ENCODE peak calls at places on chromosomes 11 and 22, in nine cellular contexts. One of them, this sample, is unnamed.

GRCh38 chr11:110798231-110798630 is 86.0 kb upstream of the ARHGAP20 start:
- DNase-seq in lower lobe of right lung: no peak
- DNase-seq in CD8-positive, alpha-beta T cell: no peak
- DNase-seq in left ventricle myocardium inferior: no peak
- DNase-seq in left lung: no peak
- DNase-seq in Panc1: no peak
- DNase-seq in right lobe of liver: no peak
- DNase-seq in adrenal gland: no peak
- DNase-seq in aorta: no peak
- DNase-seq in this sample: no peak

GRCh38 chr22:46504586-46504985 is 32.8 kb downstream of the CELSR1 start:
- DNase-seq in lower lobe of right lung: no peak
- DNase-seq in left lung: no peak
- DNase-seq in right lobe of liver: no peak
- DNase-seq in Panc1: no peak
- DNase-seq in left ventricle myocardium inferior: no peak
- DNase-seq in CD8-positive, alpha-beta T cell: no peak
- DNase-seq in adrenal gland: no peak
- DNase-seq in aorta: no peak
- DNase-seq in this sample: no peak

GRCh38 chr22:45541580-45541979 is 38.9 kb downstream of the FBLN1 start:
- DNase-seq in lower lobe of right lung: no peak
- DNase-seq in right lobe of liver: no peak
- DNase-seq in Panc1: no peak
- DNase-seq in left lung: no peak
- DNase-seq in CD8-positive, alpha-beta T cell: no peak
- DNase-seq in adrenal gland: no peak
- DNase-seq in aorta: no peak
- DNase-seq in left ventricle myocardium inferior: no peak
- DNase-seq in this sample: no peak

GRCh38 chr11:396511-396947 is 2.5 kb downstream of the PKP3 start:
- DNase-seq in CD8-positive, alpha-beta T cell: no peak
- DNase-seq in aorta: no peak
- DNase-seq in right lobe of liver: no peak
- DNase-seq in left lung: no peak
- DNase-seq in adrenal gland: no peak
- DNase-seq in lower lobe of right lung: peak
- DNase-seq in left ventricle myocardium inferior: no peak
- DNase-seq in Panc1: no peak
- DNase-seq in this sample: no peak

GRCh38 chr11:120863359-120863758 is 160.5 kb upstream of the TBCEL start:
- DNase-seq in aorta: no peak
- DNase-seq in left ventricle myocardium inferior: no peak
- DNase-seq in lower lobe of right lung: no peak
- DNase-seq in Panc1: no peak
- DNase-seq in right lobe of liver: no peak
- DNase-seq in CD8-positive, alpha-beta T cell: no peak
- DNase-seq in adrenal gland: no peak
- DNase-seq in left lung: no peak
- DNase-seq in this sample: no peak

GRCh38 chr22:42719133-42719532 is 1.5 kb downstream of the A4GALT start:
- DNase-seq in Panc1: no peak
- DNase-seq in adrenal gland: no peak
- DNase-seq in right lobe of liver: no peak
- DNase-seq in lower lobe of right lung: no peak
- DNase-seq in CD8-positive, alpha-beta T cell: no peak
- DNase-seq in left lung: no peak
- DNase-seq in left ventricle myocardium inferior: no peak
- DNase-seq in aorta: no peak
- DNase-seq in this sample: no peak

GRCh38 chr11:59802639-59803176 is 7.9 kb downstream of the MRPL16 start:
- DNase-seq in aorta: no peak
- DNase-seq in left ventricle myocardium inferior: no peak
- DNase-seq in right lobe of liver: no peak
- DNase-seq in left lung: no peak
- DNase-seq in adrenal gland: no peak
- DNase-seq in Panc1: peak
- DNase-seq in lower lobe of right lung: no peak
- DNase-seq in CD8-positive, alpha-beta T cell: no peak
- DNase-seq in this sample: peak

GRCh38 chr11:61545341-61545740 is 35.5 kb downstream of the SYT7 start:
- DNase-seq in left ventricle myocardium inferior: no peak
- DNase-seq in right lobe of liver: no peak
- DNase-seq in CD8-positive, alpha-beta T cell: no peak
- DNase-seq in left lung: no peak
- DNase-seq in lower lobe of right lung: no peak
- DNase-seq in Panc1: no peak
- DNase-seq in adrenal gland: no peak
- DNase-seq in aorta: no peak
- DNase-seq in this sample: no peak

GRCh38 chr11:81573367-81573766 is 1160.3 kb downstream of the FAM181B start:
- DNase-seq in CD8-positive, alpha-beta T cell: no peak
- DNase-seq in right lobe of liver: no peak
- DNase-seq in aorta: no peak
- DNase-seq in adrenal gland: no peak
- DNase-seq in lower lobe of right lung: no peak
- DNase-seq in left lung: no peak
- DNase-seq in Panc1: no peak
- DNase-seq in left ventricle myocardium inferior: no peak
- DNase-seq in this sample: no peak

GRCh38 chr11:44506375-44507016 is 59.0 kb upstream of the CD82 start:
- DNase-seq in adrenal gland: no peak
- DNase-seq in right lobe of liver: no peak
- DNase-seq in aorta: no peak
- DNase-seq in left ventricle myocardium inferior: no peak
- DNase-seq in Panc1: no peak
- DNase-seq in CD8-positive, alpha-beta T cell: no peak
- DNase-seq in left lung: no peak
- DNase-seq in lower lobe of right lung: no peak
- DNase-seq in this sample: no peak

GRCh38 chr11:69520186-69520585 is 38.7 kb downstream of the LINC01488 start:
- DNase-seq in lower lobe of right lung: peak
- DNase-seq in CD8-positive, alpha-beta T cell: no peak
- DNase-seq in left lung: no peak
- DNase-seq in adrenal gland: no peak
- DNase-seq in right lobe of liver: no peak
- DNase-seq in aorta: no peak
- DNase-seq in left ventricle myocardium inferior: no peak
- DNase-seq in Panc1: no peak
- DNase-seq in this sample: no peak

GRCh38 chr11:4979021-4979420 is 15.6 kb upstream of the OR51L1 start:
- DNase-seq in CD8-positive, alpha-beta T cell: no peak
- DNase-seq in aorta: no peak
- DNase-seq in left lung: no peak
- DNase-seq in right lobe of liver: no peak
- DNase-seq in Panc1: no peak
- DNase-seq in lower lobe of right lung: no peak
- DNase-seq in adrenal gland: no peak
- DNase-seq in left ventricle myocardium inferior: no peak
- DNase-seq in this sample: no peak

GRCh38 chr11:64742940-64743590 is 877 bp downstream of the RASGRP2 start:
- DNase-seq in aorta: peak
- DNase-seq in adrenal gland: peak
- DNase-seq in left lung: peak
- DNase-seq in CD8-positive, alpha-beta T cell: peak
- DNase-seq in right lobe of liver: peak
- DNase-seq in Panc1: no peak
- DNase-seq in lower lobe of right lung: peak
- DNase-seq in left ventricle myocardium inferior: peak
- DNase-seq in this sample: peak

GRCh38 chr11:118633979-118634378 is 26.6 kb downstream of the PHLDB1 start:
- DNase-seq in CD8-positive, alpha-beta T cell: no peak
- DNase-seq in left ventricle myocardium inferior: no peak
- DNase-seq in right lobe of liver: no peak
- DNase-seq in adrenal gland: no peak
- DNase-seq in aorta: no peak
- DNase-seq in Panc1: no peak
- DNase-seq in lower lobe of right lung: no peak
- DNase-seq in left lung: peak
- DNase-seq in this sample: no peak

GRCh38 chr11:2780850-2781412 is 81.1 kb upstream of the KCNQ1OT1 start:
- DNase-seq in Panc1: no peak
- DNase-seq in aorta: no peak
- DNase-seq in left ventricle myocardium inferior: peak
- DNase-seq in lower lobe of right lung: no peak
- DNase-seq in left lung: peak
- DNase-seq in CD8-positive, alpha-beta T cell: no peak
- DNase-seq in right lobe of liver: no peak
- DNase-seq in adrenal gland: peak
- DNase-seq in this sample: no peak

GRCh38 chr22:45717787-45718186 is 46.2 kb downstream of the ATXN10 start:
- DNase-seq in left lung: no peak
- DNase-seq in Panc1: no peak
- DNase-seq in aorta: no peak
- DNase-seq in adrenal gland: no peak
- DNase-seq in CD8-positive, alpha-beta T cell: no peak
- DNase-seq in left ventricle myocardium inferior: no peak
- DNase-seq in right lobe of liver: no peak
- DNase-seq in lower lobe of right lung: no peak
- DNase-seq in this sample: no peak

GRCh38 chr11:72681226-72682153 is 7.3 kb upstream of the PDE2A start:
- DNase-seq in CD8-positive, alpha-beta T cell: no peak
- DNase-seq in left ventricle myocardium inferior: no peak
- DNase-seq in aorta: no peak
- DNase-seq in right lobe of liver: no peak
- DNase-seq in left lung: no peak
- DNase-seq in lower lobe of right lung: no peak
- DNase-seq in Panc1: no peak
- DNase-seq in adrenal gland: peak
- DNase-seq in this sample: peak

GRCh38 chr11:72682238-72682872 is 8.1 kb upstream of the PDE2A start:
- DNase-seq in Panc1: no peak
- DNase-seq in aorta: no peak
- DNase-seq in right lobe of liver: no peak
- DNase-seq in adrenal gland: no peak
- DNase-seq in left lung: no peak
- DNase-seq in lower lobe of right lung: no peak
- DNase-seq in left ventricle myocardium inferior: no peak
- DNase-seq in CD8-positive, alpha-beta T cell: no peak
- DNase-seq in this sample: no peak

GRCh38 chr11:72684236-72684912 is 10.2 kb upstream of the PDE2A start:
- DNase-seq in aorta: peak
- DNase-seq in left lung: no peak
- DNase-seq in right lobe of liver: no peak
- DNase-seq in Panc1: peak
- DNase-seq in left ventricle myocardium inferior: peak
- DNase-seq in adrenal gland: peak
- DNase-seq in CD8-positive, alpha-beta T cell: no peak
- DNase-seq in lower lobe of right lung: peak
- DNase-seq in this sample: peak

GRCh38 chr11:72685560-72686480 is 11.6 kb upstream of the PDE2A start:
- DNase-seq in left ventricle myocardium inferior: peak
- DNase-seq in lower lobe of right lung: no peak
- DNase-seq in aorta: no peak
- DNase-seq in CD8-positive, alpha-beta T cell: no peak
- DNase-seq in right lobe of liver: no peak
- DNase-seq in adrenal gland: no peak
- DNase-seq in left lung: no peak
- DNase-seq in Panc1: no peak
- DNase-seq in this sample: no peak

GRCh38 chr11:72683782-72684200 is 9.6 kb upstream of the PDE2A start:
- DNase-seq in CD8-positive, alpha-beta T cell: peak
- DNase-seq in aorta: peak
- DNase-seq in lower lobe of right lung: peak
- DNase-seq in adrenal gland: peak
- DNase-seq in right lobe of liver: no peak
- DNase-seq in Panc1: peak
- DNase-seq in left lung: peak
- DNase-seq in left ventricle myocardium inferior: peak
- DNase-seq in this sample: peak
- H3K27ac ChIP-seq in CD8-positive, alpha-beta T cell: no peak
- H3K27ac ChIP-seq in aorta: no peak
- H3K27ac ChIP-seq in lower lobe of right lung: peak
- H3K27ac ChIP-seq in adrenal gland: no peak
- H3K27ac ChIP-seq in right lobe of liver: no peak
- H3K27ac ChIP-seq in Panc1: no peak
- H3K27ac ChIP-seq in left lung: no peak
- H3K27ac ChIP-seq in left ventricle myocardium inferior: peak
- H3K27ac ChIP-seq in this sample: no peak

DNA sequence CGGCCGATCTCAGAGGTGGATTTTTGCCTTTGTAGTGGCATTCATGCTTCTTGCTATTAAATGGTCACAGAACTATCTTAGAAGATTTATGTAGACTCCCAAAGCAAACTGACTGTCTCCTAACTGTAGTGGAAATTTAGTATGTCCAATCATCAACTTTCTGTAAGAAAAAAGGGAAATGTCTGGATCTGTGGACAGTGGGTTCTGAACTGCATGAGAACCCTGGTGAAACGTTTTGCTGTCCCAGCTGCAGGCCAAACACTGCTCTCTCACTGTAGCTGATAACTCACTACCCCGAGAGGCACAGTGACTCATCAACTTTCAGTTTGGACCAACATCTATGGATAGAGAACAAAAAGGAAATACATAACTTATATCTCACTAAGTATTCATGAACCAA is 387.1 kb downstream of the SOX6 start:
- DNase-seq in lower lobe of right lung: no peak
- DNase-seq in Panc1: peak
- DNase-seq in adrenal gland: peak
- DNase-seq in right lobe of liver: peak
- DNase-seq in CD8-positive, alpha-beta T cell: no peak
- DNase-seq in left ventricle myocardium inferior: peak
- DNase-seq in aorta: peak
- DNase-seq in left lung: no peak
- DNase-seq in this sample: peak
- H3K27ac ChIP-seq in lower lobe of right lung: peak
- H3K27ac ChIP-seq in Panc1: peak
- H3K27ac ChIP-seq in adrenal gland: no peak
- H3K27ac ChIP-seq in right lobe of liver: peak
- H3K27ac ChIP-seq in CD8-positive, alpha-beta T cell: no peak
- H3K27ac ChIP-seq in left ventricle myocardium inferior: peak
- H3K27ac ChIP-seq in aorta: no peak
- H3K27ac ChIP-seq in left lung: peak
- H3K27ac ChIP-seq in this sample: peak

GRCh38 chr22:27637604-27638003 is 164.0 kb downstream of the MN1 start:
- DNase-seq in CD8-positive, alpha-beta T cell: no peak
- DNase-seq in aorta: no peak
- DNase-seq in right lobe of liver: no peak
- DNase-seq in left lung: no peak
- DNase-seq in left ventricle myocardium inferior: no peak
- DNase-seq in lower lobe of right lung: no peak
- DNase-seq in Panc1: no peak
- DNase-seq in adrenal gland: no peak
- DNase-seq in this sample: no peak
- H3K27ac ChIP-seq in CD8-positive, alpha-beta T cell: no peak
- H3K27ac ChIP-seq in aorta: no peak
- H3K27ac ChIP-seq in right lobe of liver: no peak
- H3K27ac ChIP-seq in left lung: no peak
- H3K27ac ChIP-seq in left ventricle myocardium inferior: peak
- H3K27ac ChIP-seq in lower lobe of right lung: no peak
- H3K27ac ChIP-seq in Panc1: no peak
- H3K27ac ChIP-seq in adrenal gland: no peak
- H3K27ac ChIP-seq in this sample: no peak

DNA sequence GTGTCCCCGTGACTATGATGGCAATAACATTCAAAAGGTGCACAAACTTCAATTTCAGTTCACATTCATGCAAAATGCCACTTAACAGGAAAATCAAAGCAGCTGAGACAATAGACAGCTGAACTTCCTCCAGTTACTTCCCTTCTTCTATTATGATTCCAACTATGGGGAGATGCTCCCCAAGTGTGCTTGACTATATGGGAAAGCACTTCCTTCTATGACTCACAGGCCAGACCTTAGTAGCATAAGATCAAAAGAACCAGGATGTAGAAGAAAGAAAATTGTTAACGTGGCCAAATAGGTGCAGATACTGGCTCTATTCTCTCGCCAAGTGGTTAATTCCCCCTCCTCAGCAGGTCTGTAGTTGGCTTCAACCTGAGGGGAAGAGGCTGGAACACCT is 7.8 kb upstream of the FAT3 start:
- DNase-seq in lower lobe of right lung: no peak
- DNase-seq in Panc1: no peak
- DNase-seq in left ventricle myocardium inferior: no peak
- DNase-seq in left lung: no peak
- DNase-seq in adrenal gland: no peak
- DNase-seq in aorta: no peak
- DNase-seq in right lobe of liver: no peak
- DNase-seq in CD8-positive, alpha-beta T cell: no peak
- DNase-seq in this sample: peak
- H3K27ac ChIP-seq in lower lobe of right lung: no peak
- H3K27ac ChIP-seq in Panc1: no peak
- H3K27ac ChIP-seq in left ventricle myocardium inferior: no peak
- H3K27ac ChIP-seq in left lung: no peak
- H3K27ac ChIP-seq in adrenal gland: no peak
- H3K27ac ChIP-seq in aorta: no peak
- H3K27ac ChIP-seq in right lobe of liver: no peak
- H3K27ac ChIP-seq in CD8-positive, alpha-beta T cell: no peak
- H3K27ac ChIP-seq in this sample: no peak

This sample was measured in small intestine.